ENCODE peak calls at places on chromosomes 13 and 19, in four cellular contexts. Q is tibial nerve; T is CD8-positive, alpha-beta T cell; M is small intestine. A is an unnamed sample. For H3K4me1, the result is how much of the 10 kb centered on the place peaks cover.

GRCh38 chr19:21398851-21399250 is 1.9 kb downstream of the ZNF493 start:
- DNase-seq in Q (no peak), M (no peak), T (no peak), A (no peak)

GRCh38 chr13:67971291-67971690 is 741.2 kb upstream of the PCDH9 start:
- DNase-seq in Q (no peak), M (no peak), T (no peak), A (no peak)

GRCh38 chr19:58513213-58513693 is 1.5 kb upstream of the SLC27A5 start:
- DNase-seq in Q (no peak), M (no peak), T (no peak), A (no peak)

GRCh38 chr19:49161987-49162386 is 4.4 kb downstream of the TRPM4 start:
- DNase-seq in M (peak), T (no peak), Q (no peak), A (peak)

GRCh38 chr13:53238241-53238640 is 209.6 kb downstream of the OLFM4 start:
- DNase-seq in M (no peak), Q (no peak), T (no peak), A (no peak)

GRCh38 chr19:39360599-39360998 is 18.4 kb downstream of the SAMD4B start:
- DNase-seq in T (no peak), M (no peak), Q (no peak), A (no peak)

GRCh38 chr19:38003427-38004099 is 96.6 kb downstream of the SIPA1L3 start:
- DNase-seq in T (no peak), M (peak), Q (peak), A (peak)

GRCh38 chr13:102817907-102818306 is 19.0 kb downstream of the BIVM start:
- DNase-seq in M (no peak), Q (no peak), T (no peak), A (no peak)

GRCh38 chr13:101450749-101451130 is 1.7 kb upstream of the ITGBL1 start:
- DNase-seq in T (no peak), M (no peak), Q (no peak), A (no peak)
- H3K4me3 ChIP-seq in T (no peak), M (no peak), Q (no peak), A (no peak)

DNA sequence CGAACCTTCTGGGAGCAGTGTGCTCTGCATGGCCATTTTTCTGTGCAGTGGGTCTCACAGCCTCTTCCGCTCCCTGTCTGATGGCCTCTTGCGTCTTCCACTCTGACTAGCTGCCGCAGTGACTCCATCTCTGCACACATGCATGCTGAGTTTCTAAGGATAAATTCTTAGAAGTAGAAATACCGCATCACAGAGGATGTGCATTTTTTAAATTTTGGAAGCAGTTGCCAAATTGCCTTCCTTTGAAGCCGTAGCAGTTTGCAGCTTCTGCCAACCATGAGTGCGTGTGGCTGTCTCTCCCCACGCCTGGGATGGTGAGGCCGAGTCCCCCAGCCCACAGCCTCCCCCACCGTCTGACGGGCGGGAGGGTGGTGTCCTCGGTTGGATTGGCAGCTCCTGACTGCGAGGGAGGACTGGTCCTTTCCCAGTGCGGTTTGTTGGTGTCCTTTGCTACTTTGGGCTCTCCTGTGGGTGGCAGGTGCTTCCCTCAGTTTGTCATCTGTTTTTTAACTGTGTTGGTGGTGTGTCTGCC is 9.8 kb downstream of the FZR1 start:
- DNase-seq in T (no peak), M (no peak), Q (no peak), A (no peak)
- H3K4me1 ChIP-seq in T (under half), M (under half), Q (under half), A (under half)

GRCh38 chr19:34994286-34994642 is 5.9 kb upstream of the GRAMD1A start:
- DNase-seq in T (no peak), Q (no peak), M (no peak), A (no peak)
- H3K27ac ChIP-seq in T (no peak), Q (peak), M (peak), A (no peak)

GRCh38 chr19:16184665-16185122 is 516 bp upstream of the FAM32A start:
- DNase-seq in T (no peak), Q (no peak), M (no peak), A (no peak)
- H3K4me3 ChIP-seq in T (peak), Q (peak), M (peak), A (no peak)

GRCh38 chr19:47176071-47176626 is 45.5 kb downstream of the SAE1 start:
- DNase-seq in Q (no peak), M (no peak), T (no peak), A (no peak)
- H3K4me1 ChIP-seq in Q (under half), M (under half), T (half or more), A (under half)

DNA sequence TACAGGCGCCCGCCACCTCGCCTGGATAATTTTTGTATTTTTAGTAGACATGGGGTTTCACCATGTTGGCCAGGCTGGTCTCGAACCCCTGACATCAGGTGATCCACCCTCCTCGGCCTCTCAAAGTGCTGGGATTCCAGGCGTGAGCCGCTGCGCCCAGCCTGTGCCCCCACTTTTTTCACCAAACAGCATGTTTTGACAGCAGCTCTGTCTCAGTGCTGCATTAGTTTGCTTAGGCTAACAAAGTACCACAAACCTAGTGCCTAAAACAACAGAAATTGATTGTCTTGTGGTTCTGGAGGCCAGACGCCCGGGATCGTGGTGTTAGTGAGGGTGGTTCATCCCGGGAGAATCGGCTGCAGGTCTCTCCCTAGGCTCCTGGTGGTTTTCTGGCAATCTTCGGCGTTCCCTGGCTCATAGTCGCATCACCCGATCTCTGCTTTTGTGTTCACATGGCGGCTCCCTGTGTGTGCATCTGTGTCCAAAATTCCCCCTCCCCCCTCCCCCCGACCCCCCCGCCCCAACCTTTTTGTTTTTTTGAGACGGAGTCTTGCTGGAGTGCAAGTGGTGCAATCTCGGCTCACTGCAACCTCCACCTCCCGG is 30.0 kb downstream of the MYH14 start:
- DNase-seq in M (no peak), T (no peak), Q (no peak), A (no peak)
- H3K27ac ChIP-seq in M (no peak), T (no peak), Q (no peak), A (no peak)

GRCh38 chr13:43128504-43128929 is 105.1 kb downstream of the DNAJC15 start:
- DNase-seq in M (no peak), Q (no peak), T (no peak), A (no peak)
- H3K4me3 ChIP-seq in M (no peak), Q (no peak), T (no peak), A (no peak)

GRCh38 chr19:51550848-51551672 is 19.6 kb upstream of the SIGLEC6 start:
- DNase-seq in Q (no peak), T (no peak), M (no peak), A (no peak)

GRCh38 chr19:51548891-51549305 is 17.4 kb upstream of the SIGLEC6 start:
- DNase-seq in Q (no peak), M (no peak), T (no peak), A (no peak)

GRCh38 chr19:51547397-51548212 is 16.1 kb upstream of the SIGLEC6 start:
- DNase-seq in T (no peak), Q (no peak), M (no peak), A (no peak)

GRCh38 chr19:51548213-51548651 is 16.8 kb upstream of the SIGLEC6 start:
- DNase-seq in T (no peak), Q (no peak), M (no peak), A (no peak)

GRCh38 chr19:51549533-51550324 is 18.3 kb upstream of the SIGLEC6 start:
- DNase-seq in T (no peak), Q (no peak), M (no peak), A (no peak)
- H3K4me1 ChIP-seq in T (under half), Q (under half), M (under half), A (under half)

A was measured in aorta.